ENCODE peak calls at places on chromosomes 11 and 22, in nine cellular contexts. Z is heart left ventricle, J is aorta, K is small intestine, G is testis, P is right lobe of liver, X is tibial artery, Y is mammary epithelial cell, D is lower lobe of right lung. O is an unnamed sample. For H3K4me1, the result is how much of the 10 kb centered on the place peaks cover.

GRCh38 chr11:79266391-79266790 is 174.4 kb downstream of the TENM4 start:
- DNase-seq in D (no peak), X (no peak), Z (no peak), K (peak), G (no peak), Y (no peak), P (no peak), J (no peak), O (no peak)

GRCh38 chr11:120306519-120307242 is 18.4 kb upstream of the TLCD5 start:
- DNase-seq in X (no peak), J (peak), D (no peak), G (no peak), Z (no peak), P (no peak), K (peak), Y (peak), O (no peak)

GRCh38 chr11:132595711-132596111 is 936.6 kb downstream of the OPCML start:
- DNase-seq in D (no peak), K (no peak), J (no peak), G (no peak), Z (no peak), Y (no peak), P (no peak), X (no peak), O (no peak)

GRCh38 chr11:59206635-59207034 is 6.1 kb downstream of the MPEG1 start:
- DNase-seq in G (peak), K (peak), Z (no peak), X (no peak), Y (peak), J (no peak), P (no peak), D (no peak), O (no peak)

GRCh38 chr11:57249384-57250319 is 12.6 kb upstream of the APLNR start:
- DNase-seq in Y (peak), G (peak), K (peak), X (no peak), P (peak), Z (peak), J (peak), D (peak), O (peak)

GRCh38 chr11:22976146-22976545 is 115.9 kb upstream of the CCDC179 start:
- DNase-seq in X (peak), K (peak), G (no peak), P (no peak), Z (no peak), D (no peak), J (no peak), Y (peak), O (no peak)

GRCh38 chr22:48361099-48361639 is 1466.5 kb downstream of the BRD1 start:
- DNase-seq in P (no peak), X (no peak), G (no peak), Y (no peak), Z (no peak), J (no peak), D (no peak), K (no peak), O (no peak)

GRCh38 chr22:30204015-30204741 is 42.4 kb downstream of the LIF start:
- DNase-seq in D (no peak), J (no peak), P (peak), Y (no peak), K (no peak), X (no peak), Z (no peak), G (peak), O (no peak)

GRCh38 chr22:37492428-37493344 is 6.5 kb upstream of the MFNG start:
- DNase-seq in P (no peak), G (peak), Z (no peak), X (no peak), J (no peak), K (no peak), Y (peak), D (peak), O (no peak)

GRCh38 chr11:64156235-64157011 is 9.5 kb downstream of the MACROD1 start:
- DNase-seq in X (no peak), J (no peak), P (no peak), K (no peak), D (no peak), Y (no peak), Z (peak), G (peak), O (no peak)

GRCh38 chr22:30397656-30398635 is 1.1 kb downstream of the SEC14L2 start:
- DNase-seq in Y (no peak), P (peak), G (no peak), K (no peak), Z (no peak), J (no peak), D (no peak), X (no peak), O (no peak)

GRCh38 chr11:86244522-86245368 is at the start of gene EED:
- DNase-seq in Y (peak), Z (peak), P (peak), K (peak), G (peak), X (peak), D (peak), J (peak), O (peak)

DNA sequence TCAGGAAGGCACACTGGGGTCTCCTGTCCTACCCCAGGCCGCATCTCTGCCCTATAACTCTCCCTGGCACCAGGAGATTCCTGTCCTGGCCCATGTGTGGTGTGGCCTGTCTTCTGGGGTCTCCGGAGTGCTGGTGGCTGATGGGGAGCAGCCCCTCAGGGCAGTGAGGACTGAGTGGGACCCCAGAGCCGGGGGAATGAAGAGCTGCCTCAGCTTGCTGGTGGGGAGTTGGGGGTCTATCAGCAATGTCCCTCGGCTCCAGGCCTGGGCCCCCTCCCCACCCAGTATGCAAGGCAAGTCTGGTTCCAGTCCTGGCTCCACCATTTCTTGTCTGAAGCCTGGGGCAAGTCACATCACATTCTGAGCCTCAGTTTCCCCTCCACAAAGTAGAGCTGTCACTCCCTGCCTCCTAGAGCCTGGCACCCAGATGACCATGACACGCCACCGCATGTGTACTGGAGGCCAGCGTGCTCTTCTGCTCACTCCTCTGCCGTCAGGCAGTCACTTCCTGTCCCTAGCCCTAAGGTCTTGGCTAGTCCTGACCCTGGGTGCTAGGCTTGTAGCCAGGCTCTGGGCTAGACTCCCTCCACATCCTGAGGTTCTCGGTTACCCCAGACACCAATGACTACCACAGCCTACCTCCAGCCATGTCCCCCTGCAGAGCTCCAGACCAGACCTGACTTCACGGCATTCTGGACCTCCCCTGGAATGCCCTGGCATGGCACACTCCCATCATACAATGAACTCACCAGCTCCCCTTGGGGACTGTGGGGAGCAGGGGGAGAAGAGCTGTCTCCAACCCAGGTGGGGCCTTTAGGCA is 12.8 kb downstream of the ARAP1 start:
- DNase-seq in J (no peak), Y (no peak), G (no peak), X (no peak), Z (no peak), K (no peak), P (no peak), D (no peak), O (no peak)
- H3K4me1 ChIP-seq in J (under half), Y (under half), G (under half), X (under half), Z (under half), K (under half), P (under half), D (half or more), O (under half)

DNA sequence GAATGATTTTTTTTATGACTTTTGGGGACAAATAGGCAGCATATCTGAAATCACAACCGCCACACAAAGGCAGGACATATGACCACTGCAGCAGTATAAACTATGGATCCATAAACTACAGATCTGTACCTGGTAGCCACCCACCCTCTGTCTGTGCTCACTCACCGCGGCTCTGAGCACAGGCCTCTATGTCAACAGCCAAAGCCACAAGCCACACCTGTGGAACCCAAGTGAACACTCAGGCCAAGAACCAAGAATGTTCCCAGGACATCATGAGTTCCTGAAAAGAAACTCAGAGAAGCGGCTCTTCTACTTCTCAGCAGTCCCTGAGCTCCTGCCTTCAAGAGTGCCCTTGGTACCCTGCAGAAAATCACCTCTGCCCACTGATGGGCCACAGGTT is 22.4 kb downstream of the PISD start:
- DNase-seq in P (no peak), Y (peak), J (no peak), G (no peak), K (no peak), X (no peak), D (no peak), Z (no peak), O (no peak)
- H3K4me1 ChIP-seq in P (under half), Y (under half), J (under half), G (under half), K (under half), X (under half), D (under half), Z (under half), O (under half)

GRCh38 chr22:45621836-45622600 is 49.6 kb upstream of the ATXN10 start:
- DNase-seq in Y (no peak), D (no peak), X (no peak), Z (no peak), K (no peak), P (no peak), J (peak), G (no peak), O (no peak)
- H3K4me1 ChIP-seq in Y (under half), D (under half), X (under half), Z (under half), K (under half), P (under half), J (under half), G (under half), O (under half)

DNA sequence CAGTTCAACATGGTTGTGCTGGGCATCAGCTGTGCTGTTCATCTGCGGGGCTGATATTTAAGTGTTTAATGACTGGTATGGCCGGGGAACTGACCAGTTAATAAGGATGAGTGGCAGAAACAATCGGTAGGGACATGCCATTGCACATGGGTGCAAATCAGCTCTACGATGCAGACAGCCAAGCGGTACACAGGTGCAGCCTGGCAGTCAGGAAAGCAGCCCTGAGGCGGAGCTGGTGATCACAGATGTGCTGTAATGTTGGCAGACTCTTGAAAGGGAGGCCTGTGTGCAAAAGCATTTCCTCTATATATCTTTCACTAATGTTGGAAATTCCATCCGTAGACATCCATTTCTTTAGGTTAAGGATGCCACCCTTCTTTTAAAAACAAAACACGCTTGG is 1.1 kb downstream of the MMP20 start:
- DNase-seq in X (no peak), J (no peak), K (no peak), Y (no peak), G (no peak), P (no peak), Z (no peak), D (no peak), O (no peak)
- H3K4me1 ChIP-seq in X (under half), J (under half), K (under half), Y (under half), G (under half), P (under half), Z (under half), D (under half), O (under half)

DNA sequence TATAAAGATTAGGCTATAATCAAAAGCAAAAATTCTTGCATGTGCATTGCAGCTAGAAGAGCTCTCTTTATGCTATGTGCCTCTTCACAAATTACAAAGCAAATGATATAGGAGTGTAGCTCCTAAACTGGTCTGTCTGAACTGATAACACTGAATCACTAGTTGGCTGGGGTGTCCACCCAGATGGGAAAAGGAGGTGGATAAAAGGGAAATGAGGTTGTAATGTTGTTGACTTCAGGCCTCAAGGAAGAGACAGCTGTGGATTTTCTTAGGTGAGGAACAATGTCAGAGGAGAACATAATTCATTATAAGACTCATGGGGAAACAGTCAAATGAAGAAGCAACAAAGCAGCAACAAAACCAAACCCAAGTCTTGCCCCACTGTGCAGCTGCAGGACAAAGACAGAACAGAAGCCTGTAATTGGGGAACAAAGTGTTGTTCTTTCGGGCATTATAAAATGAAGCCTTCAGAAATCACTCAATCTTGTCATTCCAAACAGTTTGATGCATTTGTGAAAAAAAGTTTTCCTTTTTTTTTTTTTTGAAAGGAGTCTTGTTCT is 130.1 kb upstream of the DDI1 start:
- DNase-seq in D (no peak), G (no peak), X (no peak), Z (no peak), P (no peak), J (no peak), Y (no peak), K (no peak), O (no peak)
- H3K4me1 ChIP-seq in D (under half), G (under half), X (under half), Z (under half), P (under half), J (under half), Y (under half), K (under half), O (under half)

GRCh38 chr11:76680517-76681425 is 10.2 kb upstream of the LRRC32 start:
- DNase-seq in J (peak), G (peak), K (peak), D (peak), Y (peak), X (peak), P (no peak), Z (peak), O (peak)
- H3K4me1 ChIP-seq in J (under half), G (under half), K (under half), D (under half), Y (under half), X (under half), P (under half), Z (under half), O (under half)